ENCODE peak calls at places on chromosomes 4 and X, in five cellular contexts. N, Z, L, M and A are unnamed samples.

GRCh38 chrX:107654778-107655761 is 26.8 kb downstream of the PRPS1 start:
- DNase-seq in N (peak), Z (no peak), L (peak), M (peak), A (peak)

GRCh38 chrX:107496786-107497185 is 47.3 kb downstream of the FRMPD3 start:
- DNase-seq in N (no peak), Z (no peak), L (no peak), M (no peak), A (no peak)

GRCh38 chrX:155112171-155112570 is 40.9 kb downstream of the BRCC3 start:
- DNase-seq in N (no peak), Z (no peak), L (no peak), M (no peak), A (no peak)

GRCh38 chr4:125849869-125850268 is 535.1 kb downstream of the FAT4 start:
- DNase-seq in N (no peak), Z (no peak), L (no peak), M (no peak), A (no peak)

GRCh38 chrX:97756879-97757278 is 873.2 kb downstream of the RPA4 start:
- DNase-seq in N (no peak), Z (no peak), L (no peak), M (no peak), A (no peak)

GRCh38 chrX:1400731-1401471 is 9.0 kb upstream of the SLC25A6 start:
- DNase-seq in N (peak), Z (no peak), L (peak), M (peak), A (no peak)

GRCh38 chr4:26140150-26140898 is 180.5 kb upstream of the RBPJ start:
- DNase-seq in N (no peak), Z (no peak), L (no peak), M (no peak), A (no peak)

GRCh38 chr4:108171541-108172230 is 3.0 kb upstream of the LEF1 start:
- DNase-seq in N (peak), Z (no peak), L (no peak), M (no peak), A (no peak)

GRCh38 chr4:80424225-80424581 is 88.7 kb downstream of the CFAP299 start:
- DNase-seq in N (no peak), Z (no peak), L (no peak), M (no peak), A (no peak)

GRCh38 chrX:130118396-130118795 is 8.1 kb upstream of the ELF4 start:
- DNase-seq in N (no peak), Z (no peak), L (no peak), M (no peak), A (no peak)

GRCh38 chr4:79865253-79865652 is 207.8 kb downstream of the ANTXR2 start:
- DNase-seq in N (no peak), Z (no peak), L (no peak), M (no peak), A (no peak)

GRCh38 chr4:99459546-99460042 is 24.5 kb upstream of the ADH7 start:
- DNase-seq in N (no peak), Z (no peak), L (no peak), M (no peak), A (no peak)

GRCh38 chrX:110004210-110004609 is 1.3 kb downstream of the TMEM164 start:
- DNase-seq in N (no peak), Z (no peak), L (peak), M (no peak), A (no peak)

GRCh38 chr4:38078590-38079381 is 118.6 kb downstream of the PTTG2 start:
- DNase-seq in N (no peak), Z (no peak), L (peak), M (no peak), A (no peak)

GRCh38 chr4:84878090-84878489 is 88.4 kb downstream of the WDFY3 start:
- DNase-seq in N (no peak), Z (no peak), L (no peak), M (no peak), A (no peak)

GRCh38 chrX:112527903-112528302 is 151.8 kb downstream of the LHFPL1 start:
- DNase-seq in N (no peak), Z (no peak), L (no peak), M (no peak), A (no peak)

GRCh38 chrX:150831863-150832262 is 66.6 kb downstream of the CD99L2 start:
- DNase-seq in N (no peak), Z (no peak), L (no peak), M (no peak), A (no peak)

GRCh38 chr4:99679204-99679603 is 21.6 kb upstream of the C4orf54 start:
- DNase-seq in N (no peak), Z (no peak), L (no peak), M (no peak), A (no peak)

GRCh38 chr4:94410678-94411206 is 41.0 kb upstream of the PDLIM5 start:
- DNase-seq in N (no peak), Z (no peak), L (peak), M (no peak), A (peak)

GRCh38 chr4:40121515-40121914 is 64.9 kb downstream of the N4BP2 start:
- DNase-seq in N (no peak), Z (peak), L (no peak), M (no peak), A (no peak)

GRCh38 chrX:24899391-24899790 is 116.4 kb downstream of the ARX start:
- DNase-seq in N (no peak), Z (no peak), L (no peak), M (no peak), A (no peak)

GRCh38 chrX:43148305-43148704 is 370.3 kb upstream of the PPP1R2C start:
- DNase-seq in N (no peak), Z (no peak), L (no peak), M (no peak), A (no peak)

GRCh38 chr4:139171878-139172691 is 4.9 kb downstream of the ELF2 start:
- DNase-seq in N (no peak), Z (no peak), L (peak), M (no peak), A (no peak)

GRCh38 chr4:8269535-8270417 is at the start of gene HTRA3:
- DNase-seq in N (peak), Z (no peak), L (no peak), M (peak), A (peak)

GRCh38 chrX:136652822-136653723 is 5.1 kb downstream of the CD40LG start:
- DNase-seq in N (no peak), Z (no peak), L (no peak), M (no peak), A (no peak)

GRCh38 chrX:152861826-152862225 is 31.0 kb downstream of the NSDHL start:
- DNase-seq in N (no peak), Z (no peak), L (no peak), M (no peak), A (no peak)

GRCh38 chrX:42538405-42538804 is 239.6 kb downstream of the PPP1R2C start:
- DNase-seq in N (no peak), Z (no peak), L (peak), M (no peak), A (no peak)

GRCh38 chr4:135319685-135320084 is 1118.1 kb upstream of the PABPC4L start:
- DNase-seq in N (no peak), Z (no peak), L (peak), M (peak), A (no peak)

GRCh38 chr4:48665555-48666186 is 114.4 kb downstream of the FRYL start:
- DNase-seq in N (no peak), Z (no peak), L (no peak), M (no peak), A (no peak)

GRCh38 chr4:76376534-76376933 is 44.4 kb downstream of the CCDC158 start:
- DNase-seq in N (no peak), Z (no peak), L (peak), M (no peak), A (no peak)

GRCh38 chr4:5971077-5971447 is 47.2 kb downstream of the C4orf50 start:
- DNase-seq in N (no peak), Z (no peak), L (no peak), M (no peak), A (no peak)

GRCh38 chrX:39409246-39409917 is 608.1 kb downstream of the MID1IP1 start:
- DNase-seq in N (no peak), Z (no peak), L (no peak), M (no peak), A (no peak)

GRCh38 chr4:187387709-187388108 is 607.9 kb upstream of the ZFP42 start:
- DNase-seq in N (no peak), Z (no peak), L (no peak), M (no peak), A (no peak)

GRCh38 chr4:101855239-101855638 is 64.7 kb downstream of the BANK1 start:
- DNase-seq in N (no peak), Z (no peak), L (no peak), M (no peak), A (no peak)

GRCh38 chr4:36322921-36323354 is 41.5 kb downstream of the DTHD1 start:
- DNase-seq in N (no peak), Z (peak), L (no peak), M (no peak), A (no peak)

DNA sequence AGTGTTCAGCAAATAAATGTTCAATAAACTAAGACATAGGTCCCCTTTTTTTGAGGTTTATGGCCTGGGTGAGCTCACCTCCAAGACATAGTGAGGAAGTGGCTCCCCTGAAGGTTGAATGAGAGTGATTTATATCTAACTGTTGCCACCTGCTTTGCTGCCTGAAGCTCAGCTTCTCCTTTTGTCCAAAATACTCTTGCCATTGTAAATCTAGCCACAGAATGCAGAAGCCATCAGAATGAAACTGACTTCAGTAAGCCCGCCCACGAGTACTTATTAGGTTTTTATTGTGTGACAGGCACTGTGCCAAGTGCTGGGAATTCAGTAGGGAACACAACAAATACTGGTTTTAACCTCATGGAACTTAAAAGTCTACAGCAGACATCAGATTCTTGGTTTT is 18.0 kb downstream of the SPINK2 start:
- DNase-seq in N (no peak), Z (peak), L (no peak), M (no peak), A (no peak)
- TF ChIP-seq SUZ12 in N (no peak), Z (no peak), L (no peak), M (no peak), A (no peak)

GRCh38 chr4:143184503-143185252 is at the start of gene USP38:
- DNase-seq in N (peak), Z (peak), L (peak), M (peak), A (peak)

GRCh38 chr4:143186202-143186601 is 1.5 kb downstream of the USP38 start:
- DNase-seq in N (no peak), Z (no peak), L (peak), M (no peak), A (no peak)

GRCh38 chr4:143184217-143184502 is 557 bp upstream of the USP38 start:
- DNase-seq in N (no peak), Z (no peak), L (no peak), M (no peak), A (no peak)

GRCh38 chr4:143186634-143187033 is 1.9 kb downstream of the USP38 start:
- DNase-seq in N (no peak), Z (no peak), L (peak), M (no peak), A (no peak)

DNA sequence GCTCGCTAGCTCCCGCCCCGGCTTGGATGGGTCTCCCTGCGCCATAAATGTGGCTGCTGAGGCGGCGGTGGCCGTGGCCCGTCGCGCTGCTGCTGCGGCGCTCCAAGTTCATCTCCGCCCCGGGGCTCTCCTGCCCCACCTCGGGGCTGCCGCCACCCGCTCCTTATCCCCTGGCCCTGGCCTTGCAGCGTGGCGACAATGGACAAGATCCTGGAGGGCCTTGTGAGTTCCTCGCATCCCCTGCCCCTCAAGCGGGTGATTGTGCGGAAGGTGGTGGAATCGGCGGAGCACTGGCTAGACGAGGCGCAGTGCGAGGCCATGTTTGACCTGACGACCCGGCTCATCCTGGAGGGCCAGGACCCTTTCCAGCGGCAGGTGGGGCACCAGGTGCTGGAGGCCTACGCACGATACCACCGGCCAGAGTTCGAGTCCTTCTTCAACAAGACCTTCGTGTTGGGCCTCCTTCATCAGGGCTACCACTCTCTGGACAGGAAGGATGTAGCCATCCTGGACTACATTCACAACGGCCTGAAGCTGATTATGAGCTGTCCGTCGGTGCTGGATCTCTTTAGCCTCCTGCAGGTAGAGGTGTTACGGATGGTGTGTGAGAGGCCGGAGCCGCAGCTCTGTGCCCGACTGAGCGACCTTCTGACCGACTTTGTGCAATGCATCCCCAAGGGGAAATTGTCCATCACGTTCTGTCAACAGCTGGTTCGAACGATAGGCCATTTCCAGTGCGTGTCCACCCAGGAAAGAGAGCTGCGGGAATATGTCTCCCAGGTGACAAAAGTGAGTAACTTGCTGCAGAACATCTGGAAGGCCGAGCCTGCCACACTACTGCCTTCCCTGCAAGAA is 763 bp downstream of the USP38 start:
- DNase-seq in N (peak), Z (no peak), L (peak), M (no peak), A (peak)
- TF ChIP-seq SUZ12 in N (no peak), Z (no peak), L (no peak), M (no peak), A (no peak)

GRCh38 chr4:184099541-184099966 is 118.1 kb downstream of the ENPP6 start:
- DNase-seq in N (no peak), Z (no peak), L (no peak), M (no peak), A (no peak)

GRCh38 chr4:184097815-184098214 is 119.9 kb downstream of the ENPP6 start:
- DNase-seq in N (no peak), Z (no peak), L (no peak), M (no peak), A (no peak)

GRCh38 chr4:184099033-184099432 is 118.6 kb downstream of the ENPP6 start:
- DNase-seq in N (no peak), Z (no peak), L (no peak), M (no peak), A (no peak)

GRCh38 chr4:184096561-184097239 is 121.0 kb downstream of the ENPP6 start:
- DNase-seq in N (no peak), Z (no peak), L (no peak), M (no peak), A (no peak)

DNA sequence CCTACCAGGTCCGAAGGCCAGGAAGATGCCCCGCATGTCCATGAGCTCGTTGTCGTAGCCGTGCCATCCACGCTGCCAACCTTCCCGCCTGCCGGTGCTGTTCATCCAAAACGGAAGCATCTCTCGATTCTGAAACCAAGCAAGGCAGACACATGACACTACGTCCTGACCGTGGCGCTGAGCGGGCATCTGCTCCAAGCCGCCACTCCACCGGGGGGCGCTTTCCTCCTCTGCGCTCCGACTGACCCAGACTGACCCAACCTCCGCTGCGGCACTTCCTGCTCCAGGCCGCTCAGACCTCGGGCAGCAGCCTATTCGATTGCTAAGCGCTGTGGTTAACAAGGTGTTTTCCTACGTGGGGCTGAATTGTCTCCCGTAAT is 120.4 kb downstream of the ENPP6 start:
- DNase-seq in N (peak), Z (no peak), L (no peak), M (no peak), A (no peak)
- TF ChIP-seq SUZ12 in N (peak), Z (no peak), L (no peak), M (no peak), A (no peak)

DNA sequence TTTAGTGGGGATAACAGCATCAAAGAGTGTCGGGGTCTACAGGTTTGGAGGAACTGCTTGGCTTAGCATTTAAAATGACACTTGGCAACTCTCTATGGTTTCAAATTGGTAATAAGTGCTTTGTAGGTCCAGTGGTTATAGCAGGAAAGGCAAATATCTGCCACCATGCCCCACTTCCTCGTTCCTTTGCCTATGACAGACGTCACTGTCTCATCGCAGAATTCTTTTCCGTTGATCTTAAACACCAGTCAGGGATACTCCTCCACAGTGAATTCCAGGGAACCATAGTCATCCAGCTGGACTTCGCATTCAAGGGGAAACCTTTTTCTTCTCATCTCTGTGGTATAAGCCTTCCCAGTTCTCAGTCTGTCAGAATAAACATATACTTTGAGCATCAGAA is 319.1 kb downstream of the GPAT3 start:
- DNase-seq in N (no peak), Z (no peak), L (peak), M (no peak), A (no peak)
- TF ChIP-seq SUZ12 in N (no peak), Z (no peak), L (no peak), M (no peak), A (no peak)

GRCh38 chr4:13558881-13559280 is 14.6 kb upstream of the NKX3-2 start:
- DNase-seq in N (no peak), Z (no peak), L (no peak), M (no peak), A (no peak)
- TF ChIP-seq SUZ12 in N (no peak), Z (no peak), L (no peak), M (no peak), A (no peak)